ENCODE peak calls at places on chromosomes 16 and 17, in seven cellular contexts. One of them, this sample, is unnamed.

GRCh38 chr17:50181601-50182345 is 16.0 kb downstream of the SGCA start:
- DNase-seq in activated T-cell treated with anti-CD3 and anti-CD28 coated beads, Interleukin-2, amount 50 U/mL, for 72 hours: no peak
- DNase-seq in ACHN: no peak
- DNase-seq in kidney epithelial cell: no peak
- DNase-seq in activated gamma-delta T cell treated with Interleukin-2 at 50 U/mL for 16 hours: no peak
- DNase-seq in AG04449: no peak
- DNase-seq in MV-4-11: peak
- DNase-seq in this sample: no peak

GRCh38 chr16:15553313-15554088 is 89.5 kb downstream of the MARF1 start:
- DNase-seq in activated T-cell treated with anti-CD3 and anti-CD28 coated beads, Interleukin-2, amount 50 U/mL, for 72 hours: peak
- DNase-seq in ACHN: no peak
- DNase-seq in kidney epithelial cell: no peak
- DNase-seq in activated gamma-delta T cell treated with Interleukin-2 at 50 U/mL for 16 hours: no peak
- DNase-seq in AG04449: no peak
- DNase-seq in MV-4-11: no peak
- DNase-seq in this sample: peak

GRCh38 chr16:59046335-59046734 is 312.2 kb upstream of the GOT2 start:
- DNase-seq in activated T-cell treated with anti-CD3 and anti-CD28 coated beads, Interleukin-2, amount 50 U/mL, for 72 hours: no peak
- DNase-seq in ACHN: no peak
- DNase-seq in kidney epithelial cell: no peak
- DNase-seq in activated gamma-delta T cell treated with Interleukin-2 at 50 U/mL for 16 hours: no peak
- DNase-seq in AG04449: peak
- DNase-seq in MV-4-11: peak
- DNase-seq in this sample: no peak

GRCh38 chr16:85868495-85868894 is 30.5 kb upstream of the IRF8 start:
- DNase-seq in activated T-cell treated with anti-CD3 and anti-CD28 coated beads, Interleukin-2, amount 50 U/mL, for 72 hours: no peak
- DNase-seq in ACHN: no peak
- DNase-seq in kidney epithelial cell: no peak
- DNase-seq in activated gamma-delta T cell treated with Interleukin-2 at 50 U/mL for 16 hours: no peak
- DNase-seq in AG04449: no peak
- DNase-seq in MV-4-11: no peak
- DNase-seq in this sample: no peak

GRCh38 chr16:3444032-3444388 is 530 bp downstream of the NAA60 start:
- DNase-seq in activated T-cell treated with anti-CD3 and anti-CD28 coated beads, Interleukin-2, amount 50 U/mL, for 72 hours: peak
- DNase-seq in ACHN: peak
- DNase-seq in kidney epithelial cell: no peak
- DNase-seq in activated gamma-delta T cell treated with Interleukin-2 at 50 U/mL for 16 hours: no peak
- DNase-seq in AG04449: peak
- DNase-seq in MV-4-11: peak
- DNase-seq in this sample: peak

GRCh38 chr17:6643460-6644125 is 2.7 kb downstream of the TXNDC17 start:
- DNase-seq in activated T-cell treated with anti-CD3 and anti-CD28 coated beads, Interleukin-2, amount 50 U/mL, for 72 hours: no peak
- DNase-seq in ACHN: peak
- DNase-seq in kidney epithelial cell: no peak
- DNase-seq in activated gamma-delta T cell treated with Interleukin-2 at 50 U/mL for 16 hours: no peak
- DNase-seq in AG04449: no peak
- DNase-seq in MV-4-11: no peak
- DNase-seq in this sample: no peak

GRCh38 chr16:66441586-66442375 is 14.7 kb downstream of the BEAN1 start:
- DNase-seq in activated T-cell treated with anti-CD3 and anti-CD28 coated beads, Interleukin-2, amount 50 U/mL, for 72 hours: no peak
- DNase-seq in ACHN: no peak
- DNase-seq in kidney epithelial cell: no peak
- DNase-seq in activated gamma-delta T cell treated with Interleukin-2 at 50 U/mL for 16 hours: no peak
- DNase-seq in AG04449: no peak
- DNase-seq in MV-4-11: no peak
- DNase-seq in this sample: no peak

GRCh38 chr17:79920751-79921410 is 81.6 kb upstream of the CBX4 start:
- DNase-seq in activated T-cell treated with anti-CD3 and anti-CD28 coated beads, Interleukin-2, amount 50 U/mL, for 72 hours: no peak
- DNase-seq in ACHN: no peak
- DNase-seq in kidney epithelial cell: no peak
- DNase-seq in activated gamma-delta T cell treated with Interleukin-2 at 50 U/mL for 16 hours: no peak
- DNase-seq in AG04449: no peak
- DNase-seq in MV-4-11: no peak
- DNase-seq in this sample: no peak

GRCh38 chr16:53736297-53736696 is 32.3 kb downstream of the FTO start:
- DNase-seq in activated T-cell treated with anti-CD3 and anti-CD28 coated beads, Interleukin-2, amount 50 U/mL, for 72 hours: no peak
- DNase-seq in ACHN: no peak
- DNase-seq in kidney epithelial cell: no peak
- DNase-seq in activated gamma-delta T cell treated with Interleukin-2 at 50 U/mL for 16 hours: no peak
- DNase-seq in AG04449: no peak
- DNase-seq in MV-4-11: no peak
- DNase-seq in this sample: no peak

GRCh38 chr17:61579961-61580360 is 11.1 kb downstream of the NACA2 start:
- DNase-seq in activated T-cell treated with anti-CD3 and anti-CD28 coated beads, Interleukin-2, amount 50 U/mL, for 72 hours: no peak
- DNase-seq in ACHN: no peak
- DNase-seq in kidney epithelial cell: no peak
- DNase-seq in activated gamma-delta T cell treated with Interleukin-2 at 50 U/mL for 16 hours: no peak
- DNase-seq in AG04449: no peak
- DNase-seq in MV-4-11: no peak
- DNase-seq in this sample: no peak

GRCh38 chr16:87550510-87550961 is 51.8 kb upstream of the JPH3 start:
- DNase-seq in activated T-cell treated with anti-CD3 and anti-CD28 coated beads, Interleukin-2, amount 50 U/mL, for 72 hours: peak
- DNase-seq in ACHN: peak
- DNase-seq in kidney epithelial cell: no peak
- DNase-seq in activated gamma-delta T cell treated with Interleukin-2 at 50 U/mL for 16 hours: peak
- DNase-seq in AG04449: no peak
- DNase-seq in MV-4-11: no peak
- DNase-seq in this sample: peak

GRCh38 chr16:17370233-17371013 is 100.3 kb downstream of the XYLT1 start:
- DNase-seq in activated T-cell treated with anti-CD3 and anti-CD28 coated beads, Interleukin-2, amount 50 U/mL, for 72 hours: peak
- DNase-seq in ACHN: no peak
- DNase-seq in kidney epithelial cell: no peak
- DNase-seq in activated gamma-delta T cell treated with Interleukin-2 at 50 U/mL for 16 hours: peak
- DNase-seq in AG04449: no peak
- DNase-seq in MV-4-11: peak
- DNase-seq in this sample: no peak